ENCODE peak calls at places on chromosomes 6 and 20, in six cellular contexts. One of them, this sample, is unnamed.

GRCh38 chr6:25942561-25943147 is 12.2 kb upstream of the SLC17A2 start:
- DNase-seq in CD4-positive, alpha-beta T cell: no peak
- DNase-seq in IMR-90: peak
- DNase-seq in spleen: no peak
- DNase-seq in GM10248: peak
- DNase-seq in Peyer's patch: no peak
- DNase-seq in this sample: no peak

GRCh38 chr6:47083586-47084047 is 41.5 kb upstream of the ADGRF1 start:
- DNase-seq in Peyer's patch: peak
- DNase-seq in spleen: peak
- DNase-seq in GM10248: no peak
- DNase-seq in CD4-positive, alpha-beta T cell: no peak
- DNase-seq in IMR-90: peak
- DNase-seq in this sample: no peak

GRCh38 chr20:37288091-37288490 is 1.4 kb upstream of the MANBAL start:
- DNase-seq in CD4-positive, alpha-beta T cell: no peak
- DNase-seq in Peyer's patch: no peak
- DNase-seq in IMR-90: no peak
- DNase-seq in GM10248: no peak
- DNase-seq in spleen: no peak
- DNase-seq in this sample: peak

GRCh38 chr20:33796263-33796906 is 14.8 kb upstream of the CHMP4B start:
- DNase-seq in Peyer's patch: no peak
- DNase-seq in GM10248: no peak
- DNase-seq in spleen: no peak
- DNase-seq in IMR-90: no peak
- DNase-seq in CD4-positive, alpha-beta T cell: no peak
- DNase-seq in this sample: no peak

GRCh38 chr20:57388953-57389694 is 2.1 kb upstream of the RBM38 start:
- DNase-seq in spleen: peak
- DNase-seq in Peyer's patch: peak
- DNase-seq in IMR-90: peak
- DNase-seq in CD4-positive, alpha-beta T cell: peak
- DNase-seq in GM10248: peak
- DNase-seq in this sample: no peak

GRCh38 chr20:37902504-37903313 is at the start of gene VSTM2L:
- DNase-seq in spleen: peak
- DNase-seq in GM10248: peak
- DNase-seq in CD4-positive, alpha-beta T cell: no peak
- DNase-seq in Peyer's patch: no peak
- DNase-seq in IMR-90: peak
- DNase-seq in this sample: no peak

GRCh38 chr6:157143171-157143884 is 180.0 kb downstream of the TMEM242 start:
- DNase-seq in Peyer's patch: no peak
- DNase-seq in GM10248: no peak
- DNase-seq in spleen: no peak
- DNase-seq in CD4-positive, alpha-beta T cell: no peak
- DNase-seq in IMR-90: peak
- DNase-seq in this sample: no peak

GRCh38 chr20:48904566-48905321 is 16.8 kb upstream of the ARFGEF2 start:
- DNase-seq in spleen: no peak
- DNase-seq in Peyer's patch: peak
- DNase-seq in CD4-positive, alpha-beta T cell: peak
- DNase-seq in GM10248: peak
- DNase-seq in IMR-90: peak
- DNase-seq in this sample: peak

GRCh38 chr6:33375143-33375649 is 16.4 kb upstream of the KIFC1 start:
- DNase-seq in CD4-positive, alpha-beta T cell: no peak
- DNase-seq in spleen: no peak
- DNase-seq in IMR-90: peak
- DNase-seq in Peyer's patch: no peak
- DNase-seq in GM10248: no peak
- DNase-seq in this sample: no peak

GRCh38 chr6:136920858-136921520 is 1.1 kb upstream of the SLC35D3 start:
- DNase-seq in Peyer's patch: no peak
- DNase-seq in CD4-positive, alpha-beta T cell: no peak
- DNase-seq in spleen: no peak
- DNase-seq in GM10248: peak
- DNase-seq in IMR-90: no peak
- DNase-seq in this sample: no peak

GRCh38 chr20:17653835-17654648 is 28.0 kb downstream of the RRBP1 start:
- DNase-seq in spleen: peak
- DNase-seq in IMR-90: no peak
- DNase-seq in CD4-positive, alpha-beta T cell: no peak
- DNase-seq in GM10248: no peak
- DNase-seq in Peyer's patch: no peak
- DNase-seq in this sample: no peak

GRCh38 chr6:14425805-14426204 is 308.2 kb downstream of the CD83 start:
- DNase-seq in spleen: no peak
- DNase-seq in CD4-positive, alpha-beta T cell: no peak
- DNase-seq in Peyer's patch: no peak
- DNase-seq in GM10248: no peak
- DNase-seq in IMR-90: no peak
- DNase-seq in this sample: no peak
- TF ChIP-seq CTCF in spleen: no peak
- TF ChIP-seq CTCF in CD4-positive, alpha-beta T cell: no peak
- TF ChIP-seq CTCF in Peyer's patch: no peak
- TF ChIP-seq CTCF in GM10248: no peak
- TF ChIP-seq CTCF in IMR-90: no peak
- TF ChIP-seq CTCF in this sample: no peak

GRCh38 chr6:23181301-23182110 is 612.1 kb downstream of the HDGFL1 start:
- DNase-seq in GM10248: no peak
- DNase-seq in Peyer's patch: no peak
- DNase-seq in spleen: no peak
- DNase-seq in IMR-90: no peak
- DNase-seq in CD4-positive, alpha-beta T cell: no peak
- DNase-seq in this sample: no peak

GRCh38 chr6:23179994-23180393 is 610.6 kb downstream of the HDGFL1 start:
- DNase-seq in spleen: no peak
- DNase-seq in Peyer's patch: no peak
- DNase-seq in IMR-90: no peak
- DNase-seq in CD4-positive, alpha-beta T cell: no peak
- DNase-seq in GM10248: no peak
- DNase-seq in this sample: no peak

GRCh38 chr6:23176883-23177282 is 607.5 kb downstream of the HDGFL1 start:
- DNase-seq in spleen: no peak
- DNase-seq in Peyer's patch: no peak
- DNase-seq in IMR-90: no peak
- DNase-seq in CD4-positive, alpha-beta T cell: no peak
- DNase-seq in GM10248: no peak
- DNase-seq in this sample: no peak

GRCh38 chr6:23183846-23184245 is 614.5 kb downstream of the HDGFL1 start:
- DNase-seq in Peyer's patch: no peak
- DNase-seq in CD4-positive, alpha-beta T cell: no peak
- DNase-seq in IMR-90: no peak
- DNase-seq in GM10248: no peak
- DNase-seq in spleen: no peak
- DNase-seq in this sample: no peak

DNA sequence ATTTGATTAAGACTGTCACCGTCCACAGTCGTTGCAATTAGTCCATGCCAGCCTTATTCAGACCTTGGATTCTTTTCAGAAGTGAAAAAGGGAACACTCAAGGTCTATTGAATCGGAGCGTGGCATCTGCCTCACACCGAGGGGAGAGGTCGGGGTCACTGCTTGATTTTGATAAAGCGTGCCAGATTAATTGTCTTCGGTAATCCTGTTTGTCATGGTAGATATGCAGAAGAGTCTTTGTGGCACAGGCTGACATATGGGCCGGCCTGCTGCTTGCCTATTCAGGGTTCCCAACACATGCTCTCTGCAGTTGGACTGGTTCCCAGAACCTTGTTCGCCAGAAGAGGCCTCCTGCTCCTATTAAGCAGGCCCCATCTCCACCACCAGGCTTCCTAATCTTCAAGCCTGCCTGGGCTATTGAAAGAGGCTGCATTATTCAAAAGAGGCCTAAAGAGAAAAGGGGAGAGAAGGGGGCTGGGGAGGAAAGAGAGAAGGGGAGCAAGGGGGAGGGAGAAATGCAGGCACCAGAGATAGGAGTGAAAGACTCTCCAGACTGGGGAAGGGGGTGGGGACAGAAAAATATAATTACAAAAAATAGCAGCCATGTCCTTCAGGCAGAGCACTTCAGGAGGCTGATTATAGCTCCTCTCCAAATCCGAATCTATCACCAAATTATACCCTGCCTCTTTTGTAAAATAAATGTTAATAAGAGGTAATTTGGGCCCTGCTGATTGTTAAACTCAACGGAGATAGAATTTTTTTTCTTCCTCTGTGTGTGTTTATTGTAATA is 611.3 kb downstream of the HDGFL1 start:
- DNase-seq in CD4-positive, alpha-beta T cell: no peak
- DNase-seq in Peyer's patch: no peak
- DNase-seq in GM10248: no peak
- DNase-seq in IMR-90: peak
- DNase-seq in spleen: peak
- DNase-seq in this sample: no peak
- TF ChIP-seq CTCF in CD4-positive, alpha-beta T cell: no peak
- TF ChIP-seq CTCF in Peyer's patch: no peak
- TF ChIP-seq CTCF in GM10248: no peak
- TF ChIP-seq CTCF in IMR-90: peak
- TF ChIP-seq CTCF in spleen: no peak
- TF ChIP-seq CTCF in this sample: no peak

GRCh38 chr6:118537579-118537978 is 10.5 kb upstream of the PLN start:
- DNase-seq in GM10248: no peak
- DNase-seq in IMR-90: no peak
- DNase-seq in CD4-positive, alpha-beta T cell: no peak
- DNase-seq in Peyer's patch: no peak
- DNase-seq in spleen: no peak
- DNase-seq in this sample: no peak
- TF ChIP-seq CTCF in GM10248: no peak
- TF ChIP-seq CTCF in IMR-90: no peak
- TF ChIP-seq CTCF in CD4-positive, alpha-beta T cell: no peak
- TF ChIP-seq CTCF in Peyer's patch: no peak
- TF ChIP-seq CTCF in spleen: no peak
- TF ChIP-seq CTCF in this sample: no peak

GRCh38 chr20:40319056-40319455 is 370.0 kb downstream of the MAFB start:
- DNase-seq in GM10248: no peak
- DNase-seq in spleen: no peak
- DNase-seq in CD4-positive, alpha-beta T cell: no peak
- DNase-seq in IMR-90: no peak
- DNase-seq in Peyer's patch: no peak
- DNase-seq in this sample: no peak
- TF ChIP-seq CTCF in GM10248: no peak
- TF ChIP-seq CTCF in spleen: no peak
- TF ChIP-seq CTCF in CD4-positive, alpha-beta T cell: no peak
- TF ChIP-seq CTCF in IMR-90: no peak
- TF ChIP-seq CTCF in Peyer's patch: no peak
- TF ChIP-seq CTCF in this sample: no peak

DNA sequence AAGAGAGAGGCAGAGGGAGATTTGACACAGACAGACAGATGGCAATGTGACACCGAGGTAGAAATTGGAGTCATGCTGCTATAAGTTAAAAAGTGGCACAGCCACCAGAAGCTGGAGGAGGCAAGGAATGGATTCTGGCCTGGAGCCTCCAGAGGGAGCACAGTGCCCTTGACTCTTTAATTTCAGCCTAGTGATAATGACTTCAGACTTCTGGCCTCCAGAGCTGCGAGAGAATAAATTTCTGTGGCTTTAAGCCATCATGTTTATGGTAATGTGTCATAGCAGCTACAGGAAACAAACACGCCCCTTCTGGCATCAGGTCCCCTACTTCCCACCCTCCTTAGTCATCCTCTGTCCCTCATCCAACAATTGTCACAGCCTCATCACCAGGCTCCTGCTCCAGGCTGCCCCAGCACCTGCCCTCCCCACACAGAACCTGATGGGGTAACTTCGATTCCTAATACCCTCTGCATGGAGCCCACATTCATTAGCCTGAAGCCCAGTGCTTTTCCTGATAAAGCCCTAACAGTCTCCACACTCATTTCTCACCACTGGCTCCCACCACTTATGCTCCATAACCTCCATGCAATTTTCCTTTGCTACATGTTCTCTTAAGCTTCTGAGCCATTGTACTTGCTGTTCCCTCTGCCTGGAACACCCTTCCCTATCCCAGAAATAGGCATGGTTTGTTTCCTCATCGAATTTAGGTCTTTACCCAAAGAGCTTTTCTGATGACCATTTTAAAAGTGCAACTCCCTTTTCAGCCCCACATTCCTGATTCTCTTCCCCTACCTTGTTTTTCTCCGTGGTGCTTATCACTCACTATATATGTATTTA is 69.7 kb upstream of the TOX2 start:
- DNase-seq in GM10248: no peak
- DNase-seq in Peyer's patch: no peak
- DNase-seq in CD4-positive, alpha-beta T cell: no peak
- DNase-seq in IMR-90: peak
- DNase-seq in spleen: no peak
- DNase-seq in this sample: no peak
- TF ChIP-seq CTCF in GM10248: no peak
- TF ChIP-seq CTCF in Peyer's patch: no peak
- TF ChIP-seq CTCF in CD4-positive, alpha-beta T cell: no peak
- TF ChIP-seq CTCF in IMR-90: peak
- TF ChIP-seq CTCF in spleen: no peak
- TF ChIP-seq CTCF in this sample: no peak

This sample was measured in CD14-positive monocyte.